ENCODE peak calls at places on chromosomes 11 and 22, in four cellular contexts. P, I, V and N are unnamed samples.

GRCh38 chr22:24948356-24949202 is 2.1 kb upstream of the LHFPL7 start:
- DNase-seq in P (no peak), I (no peak), V (no peak), N (peak)

GRCh38 chr11:92826136-92826535 is 143.3 kb upstream of the MTNR1B start:
- DNase-seq in P (peak), I (no peak), V (no peak), N (no peak)

GRCh38 chr11:70502677-70503076 is 104.3 kb downstream of the CTTN start:
- DNase-seq in P (no peak), I (no peak), V (no peak), N (no peak)

GRCh38 chr11:83191986-83192385 is 1.5 kb upstream of the ANKRD42 start:
- DNase-seq in P (no peak), I (no peak), V (no peak), N (peak)

GRCh38 chr11:48261600-48261999 is 2.1 kb upstream of the OR4X1 start:
- DNase-seq in P (no peak), I (no peak), V (no peak), N (no peak)

GRCh38 chr22:20646377-20646776 is 127.5 kb upstream of the SERPIND1 start:
- DNase-seq in P (no peak), I (no peak), V (no peak), N (no peak)

GRCh38 chr11:20226936-20227335 is 66.7 kb upstream of the DBX1 start:
- DNase-seq in P (no peak), I (no peak), V (no peak), N (no peak)

GRCh38 chr11:61793829-61794204 is 1.1 kb downstream of the FEN1 start:
- DNase-seq in P (no peak), I (no peak), V (no peak), N (no peak)

GRCh38 chr11:134443246-134443645 is 31.2 kb upstream of the B3GAT1 start:
- DNase-seq in P (no peak), I (no peak), V (no peak), N (no peak)

GRCh38 chr11:122157540-122158173 is 41.6 kb upstream of the BLID start:
- DNase-seq in P (no peak), I (no peak), V (no peak), N (no peak)

GRCh38 chr11:76615950-76616349 is 54.6 kb downstream of the LRRC32 start:
- DNase-seq in P (no peak), I (no peak), V (no peak), N (no peak)

GRCh38 chr11:74739546-74740270 is 8.5 kb upstream of the CHRDL2 start:
- DNase-seq in P (peak), I (no peak), V (no peak), N (peak)

GRCh38 chr11:103528046-103528445 is 418.8 kb downstream of the DYNC2H1 start:
- DNase-seq in P (peak), I (no peak), V (no peak), N (peak)

GRCh38 chr11:110148775-110149744 is 55.9 kb downstream of the ZC3H12C start:
- DNase-seq in P (peak), I (no peak), V (no peak), N (peak)

DNA sequence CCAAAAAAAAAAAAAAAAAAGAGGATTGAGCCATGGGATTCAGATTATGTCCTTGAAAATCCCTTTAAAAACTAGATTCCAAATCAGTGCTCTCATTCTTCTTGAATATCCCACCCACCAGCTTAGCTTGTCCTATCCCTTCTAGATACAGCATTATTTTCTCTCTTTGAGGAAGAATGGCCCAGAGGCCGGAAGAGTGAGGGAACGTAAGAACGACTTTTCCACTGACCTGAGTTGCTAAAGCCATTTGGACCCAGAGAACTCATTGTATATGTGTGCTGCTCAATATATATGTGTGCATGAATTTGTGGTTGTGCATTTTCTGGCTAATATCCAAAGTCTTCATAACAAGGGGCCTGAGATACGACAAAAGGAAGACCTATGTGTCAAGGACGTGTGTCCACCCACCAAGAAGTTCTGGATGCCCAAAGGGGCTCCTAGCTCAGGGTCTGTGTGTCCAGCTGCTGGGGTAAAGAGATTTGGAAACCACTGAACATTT is 35.0 kb upstream of the CREB3L1 start:
- DNase-seq in P (no peak), I (no peak), V (no peak), N (no peak)
- H2BK12ac ChIP-seq in P (peak), I (peak), V (no peak), N (no peak)

DNA sequence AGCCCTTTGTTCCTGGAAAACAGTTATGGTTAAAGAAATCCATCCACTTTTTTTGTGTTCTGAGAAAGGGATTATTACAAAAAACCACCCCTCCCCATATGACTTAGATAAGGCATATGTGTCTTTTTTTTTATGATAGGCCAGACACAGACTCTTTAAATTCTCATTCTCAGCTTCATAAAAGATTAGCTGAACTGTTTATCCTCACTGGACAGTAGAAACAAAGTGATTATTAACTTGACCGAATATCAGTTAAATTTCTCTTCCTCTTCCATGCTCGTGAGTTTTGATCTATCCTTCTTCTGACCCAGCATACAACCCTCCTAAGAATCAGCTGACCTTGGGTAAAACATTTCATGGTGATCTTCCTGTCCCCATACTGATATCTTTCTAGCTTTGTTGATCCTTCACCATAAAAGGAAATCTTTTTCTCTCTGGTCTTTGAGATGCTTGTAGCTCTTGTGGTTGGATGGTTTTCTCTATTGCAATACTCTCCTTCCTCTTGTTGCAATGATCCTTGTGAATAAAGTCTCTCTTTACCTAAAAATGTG is 26.2 kb downstream of the OR2AG2 start:
- DNase-seq in P (no peak), I (no peak), V (no peak), N (no peak)
- H3K4me3 ChIP-seq in P (no peak), I (no peak), V (no peak), N (no peak)

DNA sequence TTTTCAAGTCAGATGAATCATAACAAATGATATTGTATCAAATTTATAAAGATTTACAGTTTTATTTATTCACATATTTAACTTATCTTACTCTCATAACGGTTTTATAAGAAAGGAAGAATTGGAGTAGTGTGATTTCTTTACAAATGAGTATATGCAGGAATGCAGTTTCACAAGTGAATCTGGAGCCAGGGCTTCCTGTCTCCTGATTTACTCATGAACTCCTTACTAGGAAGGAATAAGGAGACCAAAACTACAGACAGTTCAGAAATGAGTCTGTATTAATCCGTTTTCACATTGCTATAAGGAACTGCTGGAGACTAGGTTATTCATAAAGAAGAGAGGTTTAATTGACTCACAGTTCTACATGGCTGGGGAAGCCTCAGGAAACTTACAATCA is 11.0 kb downstream of the OR8D1 start:
- DNase-seq in P (peak), I (no peak), V (no peak), N (no peak)
- H3K4ac ChIP-seq in P (no peak), I (no peak), V (no peak), N (no peak)

GRCh38 chr22:22418163-22418549 is 90.4 kb downstream of the ZNF280B start:
- DNase-seq in P (no peak), I (no peak), V (no peak), N (no peak)

GRCh38 chr22:22410121-22410520 is 98.4 kb downstream of the ZNF280B start:
- DNase-seq in P (no peak), I (no peak), V (no peak), N (no peak)

GRCh38 chr22:22410677-22411076 is 97.9 kb downstream of the ZNF280B start:
- DNase-seq in P (no peak), I (no peak), V (no peak), N (no peak)

GRCh38 chr22:22417495-22418162 is 90.9 kb downstream of the ZNF280B start:
- DNase-seq in P (no peak), I (no peak), V (no peak), N (no peak)

GRCh38 chr22:22414266-22414665 is 94.3 kb downstream of the ZNF280B start:
- DNase-seq in P (no peak), I (no peak), V (no peak), N (no peak)
- H2BK12ac ChIP-seq in P (no peak), I (no peak), V (no peak), N (no peak)

DNA sequence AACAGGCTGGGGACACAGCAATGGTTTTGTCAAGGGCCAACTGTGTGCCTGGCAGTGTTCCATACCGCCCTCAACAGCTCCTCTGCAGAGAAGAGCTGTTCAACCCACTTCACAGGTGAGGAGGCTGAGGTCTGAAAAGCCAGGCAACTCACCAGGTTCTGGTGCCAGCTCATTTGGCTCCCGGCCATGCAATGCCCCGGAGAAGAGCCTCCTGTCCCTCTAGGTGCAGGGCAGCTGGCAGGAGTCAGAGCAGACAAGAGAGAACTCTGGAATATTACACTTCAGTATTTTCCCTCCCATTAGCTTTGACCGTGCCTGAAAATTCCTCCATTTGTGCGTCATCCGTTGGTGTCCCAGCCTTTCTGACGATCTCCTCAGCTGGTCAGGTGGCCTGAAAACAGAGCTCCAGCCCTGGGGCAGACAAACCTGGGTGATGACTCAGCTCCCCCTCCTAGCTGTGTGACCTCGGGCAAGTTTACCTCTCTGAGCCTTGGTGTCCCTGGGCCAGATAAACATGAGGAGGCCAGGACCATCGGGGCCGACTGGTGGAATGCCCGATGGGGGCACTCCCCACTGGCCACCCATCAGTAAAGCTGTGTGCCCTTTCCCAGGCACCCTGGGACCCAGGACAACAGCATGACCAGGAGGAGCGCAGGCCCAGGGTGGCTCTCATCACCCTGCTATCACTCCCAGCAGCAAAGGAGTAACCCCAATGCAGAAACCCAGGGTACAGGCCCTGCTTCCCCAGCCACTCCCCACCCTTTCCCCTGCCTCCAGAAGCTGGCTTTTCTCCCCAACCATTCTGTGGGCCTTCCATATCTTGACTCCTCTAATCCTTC is 9.6 kb upstream of the C1QTNF6 start:
- DNase-seq in P (peak), I (no peak), V (no peak), N (peak)
- H3K4me3 ChIP-seq in P (peak), I (no peak), V (peak), N (no peak)

GRCh38 chr22:23035557-23036277 is 34.6 kb upstream of the GNAZ start:
- DNase-seq in P (no peak), I (no peak), V (no peak), N (no peak)
- H3K4ac ChIP-seq in P (no peak), I (no peak), V (no peak), N (no peak)

DNA sequence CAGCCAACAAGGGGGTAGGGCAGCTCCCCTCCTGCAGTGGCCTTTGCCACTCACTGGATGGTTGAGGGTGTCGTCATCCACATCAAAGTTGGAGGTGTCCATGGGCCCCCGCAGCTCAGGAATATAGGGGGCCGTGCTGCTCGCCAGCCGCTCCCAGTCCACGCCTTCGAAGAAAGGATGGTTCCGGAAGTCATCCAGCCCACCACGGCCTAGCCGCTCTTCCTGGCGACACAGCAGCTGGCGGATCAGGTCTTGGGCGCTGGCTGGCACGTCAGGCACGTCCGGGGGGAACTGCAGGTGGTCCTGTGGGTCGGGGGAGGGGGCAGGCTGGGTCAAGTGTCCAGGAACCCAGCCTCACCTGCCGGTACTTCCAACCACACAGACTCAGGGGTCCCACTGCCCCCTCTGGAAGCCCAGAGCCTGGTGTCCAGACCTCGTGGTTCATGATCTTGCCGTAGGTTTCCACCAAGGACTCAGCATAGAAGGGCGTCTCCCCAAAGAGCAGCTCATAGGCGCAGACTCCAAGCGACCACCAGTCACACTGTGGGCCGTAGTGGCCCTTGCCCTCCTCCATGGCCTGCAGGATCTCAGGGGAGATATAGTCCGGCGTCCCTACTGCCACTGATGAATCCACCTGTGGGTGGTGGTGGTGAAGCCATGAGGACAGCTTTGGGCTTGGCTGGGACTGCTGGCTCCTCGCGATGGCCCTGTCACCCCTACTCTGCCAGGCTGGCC is 5.7 kb downstream of the CDC42BPG start:
- DNase-seq in P (no peak), I (no peak), V (no peak), N (no peak)
- H2BK12ac ChIP-seq in P (no peak), I (no peak), V (no peak), N (no peak)

GRCh38 chr11:23490557-23491235 is 630.4 kb upstream of the CCDC179 start:
- DNase-seq in P (no peak), I (no peak), V (no peak), N (no peak)
- H3K4me3 ChIP-seq in P (no peak), I (no peak), V (no peak), N (no peak)

GRCh38 chr11:12623869-12624268 is 50.4 kb upstream of the TEAD1 start:
- DNase-seq in P (no peak), I (no peak), V (no peak), N (no peak)

GRCh38 chr11:12628322-12628721 is 45.9 kb upstream of the TEAD1 start:
- DNase-seq in P (no peak), I (no peak), V (no peak), N (peak)

GRCh38 chr11:12624595-12624994 is 49.6 kb upstream of the TEAD1 start:
- DNase-seq in P (no peak), I (no peak), V (no peak), N (no peak)

GRCh38 chr11:12625438-12626071 is 48.7 kb upstream of the TEAD1 start:
- DNase-seq in P (peak), I (no peak), V (no peak), N (no peak)

DNA sequence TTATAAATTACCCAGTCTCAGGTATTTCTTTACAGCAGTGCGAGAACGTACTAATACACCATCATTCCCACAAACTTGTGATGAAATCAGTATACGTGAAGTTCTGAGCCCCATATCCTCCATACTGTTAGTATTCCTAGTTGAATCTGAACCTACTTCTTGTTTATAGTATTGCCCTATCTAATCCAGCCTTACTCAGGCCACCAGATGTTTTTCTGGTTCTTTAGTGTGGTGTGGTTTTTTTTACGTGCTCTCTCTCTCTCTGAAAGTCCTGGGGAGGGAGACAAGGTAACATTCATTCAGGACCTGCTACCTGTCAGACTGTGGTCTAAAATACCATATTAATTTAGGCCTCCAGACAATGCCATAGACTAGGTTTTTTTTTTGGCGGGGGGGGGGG is 47.6 kb upstream of the TEAD1 start:
- DNase-seq in P (no peak), I (no peak), V (no peak), N (no peak)
- H3K4ac ChIP-seq in P (no peak), I (no peak), V (no peak), N (no peak)

DNA sequence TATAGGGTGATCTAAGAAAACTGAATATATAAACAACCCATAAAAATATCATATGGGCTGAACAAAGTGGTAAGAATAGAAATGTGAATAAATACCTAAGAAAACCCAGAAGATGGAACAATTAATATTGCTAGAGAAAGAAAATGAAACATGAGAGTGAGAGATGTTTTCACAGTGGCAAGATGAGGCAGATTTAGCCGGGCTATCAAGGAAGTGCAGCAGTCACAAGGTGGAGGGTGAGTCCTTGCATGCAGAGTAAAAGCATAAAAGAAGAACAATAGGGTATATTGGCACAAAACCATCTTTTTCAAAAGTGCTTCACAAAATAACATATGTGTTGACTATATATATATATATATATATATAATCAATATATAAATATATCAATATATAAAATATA is 49.6 kb downstream of the NOX4 start:
- DNase-seq in P (no peak), I (no peak), V (no peak), N (no peak)
- H2BK12ac ChIP-seq in P (no peak), I (no peak), V (no peak), N (no peak)